ENCODE peak calls at places on chromosomes 3 and 15, in four cellular contexts. One of them, this sample, is unnamed.

GRCh38 chr15:71666723-71667122 is 143.6 kb upstream of the NR2E3 start:
- DNase-seq in uterus: no peak
- DNase-seq in skeletal muscle cell: no peak
- DNase-seq in lower leg skin: no peak
- DNase-seq in this sample: no peak

GRCh38 chr3:151814588-151814987 is 672 bp downstream of the AADAC start:
- DNase-seq in skeletal muscle cell: no peak
- DNase-seq in lower leg skin: no peak
- DNase-seq in uterus: no peak
- DNase-seq in this sample: no peak

GRCh38 chr15:78398076-78398825 is 39.8 kb upstream of the IREB2 start:
- DNase-seq in lower leg skin: peak
- DNase-seq in uterus: no peak
- DNase-seq in skeletal muscle cell: no peak
- DNase-seq in this sample: no peak

GRCh38 chr3:75140904-75141615 is 523.1 kb upstream of the FRG2C start:
- DNase-seq in uterus: no peak
- DNase-seq in skeletal muscle cell: no peak
- DNase-seq in lower leg skin: no peak
- DNase-seq in this sample: no peak

GRCh38 chr15:68885070-68885469 is 45.3 kb upstream of the SPESP1 start:
- DNase-seq in skeletal muscle cell: peak
- DNase-seq in lower leg skin: no peak
- DNase-seq in uterus: no peak
- DNase-seq in this sample: no peak

GRCh38 chr15:75672111-75672602 is 24.4 kb downstream of the SNX33 start:
- DNase-seq in uterus: no peak
- DNase-seq in skeletal muscle cell: no peak
- DNase-seq in lower leg skin: no peak
- DNase-seq in this sample: no peak

GRCh38 chr15:65110676-65111292 is 4.2 kb downstream of the UBAP1L start:
- DNase-seq in uterus: no peak
- DNase-seq in skeletal muscle cell: no peak
- DNase-seq in lower leg skin: no peak
- DNase-seq in this sample: no peak

GRCh38 chr15:27234593-27234992 is 263.6 kb downstream of the GABRG3 start:
- DNase-seq in uterus: no peak
- DNase-seq in lower leg skin: no peak
- DNase-seq in skeletal muscle cell: no peak
- DNase-seq in this sample: no peak

GRCh38 chr3:11380314-11380713 is 108.1 kb downstream of the ATG7 start:
- DNase-seq in uterus: no peak
- DNase-seq in lower leg skin: no peak
- DNase-seq in skeletal muscle cell: no peak
- DNase-seq in this sample: no peak

GRCh38 chr15:27260523-27260922 is 289.5 kb downstream of the GABRG3 start:
- DNase-seq in uterus: no peak
- DNase-seq in lower leg skin: no peak
- DNase-seq in skeletal muscle cell: no peak
- DNase-seq in this sample: no peak

GRCh38 chr3:114660124-114660523 is 366.3 kb downstream of the TIGIT start:
- DNase-seq in uterus: no peak
- DNase-seq in skeletal muscle cell: no peak
- DNase-seq in lower leg skin: peak
- DNase-seq in this sample: no peak

GRCh38 chr3:192515661-192516040 is 211.7 kb downstream of the FGF12 start:
- DNase-seq in uterus: no peak
- DNase-seq in lower leg skin: no peak
- DNase-seq in skeletal muscle cell: no peak
- DNase-seq in this sample: no peak

GRCh38 chr3:63450023-63450422 is 171.9 kb downstream of the SYNPR start:
- DNase-seq in uterus: no peak
- DNase-seq in lower leg skin: no peak
- DNase-seq in skeletal muscle cell: no peak
- DNase-seq in this sample: no peak

GRCh38 chr3:150146891-150147761 is 176.4 kb upstream of the PFN2 start:
- DNase-seq in uterus: peak
- DNase-seq in skeletal muscle cell: peak
- DNase-seq in lower leg skin: no peak
- DNase-seq in this sample: no peak

GRCh38 chr15:62606376-62607164 is 436.0 kb upstream of the TPM1 start:
- DNase-seq in lower leg skin: no peak
- DNase-seq in uterus: no peak
- DNase-seq in skeletal muscle cell: peak
- DNase-seq in this sample: no peak

GRCh38 chr3:177061382-177061781 is 135.9 kb downstream of the TBL1XR1 start:
- DNase-seq in skeletal muscle cell: no peak
- DNase-seq in uterus: no peak
- DNase-seq in lower leg skin: no peak
- DNase-seq in this sample: no peak

GRCh38 chr15:62141643-62142588 is 23.2 kb downstream of the C2CD4B start:
- DNase-seq in skeletal muscle cell: no peak
- DNase-seq in uterus: no peak
- DNase-seq in lower leg skin: no peak
- DNase-seq in this sample: no peak

GRCh38 chr15:83887404-83887803 is 233.5 kb downstream of the ADAMTSL3 start:
- DNase-seq in uterus: no peak
- DNase-seq in skeletal muscle cell: no peak
- DNase-seq in lower leg skin: no peak
- DNase-seq in this sample: no peak

GRCh38 chr15:50219820-50220219 is 37.8 kb downstream of the SLC27A2 start:
- DNase-seq in uterus: no peak
- DNase-seq in skeletal muscle cell: no peak
- DNase-seq in lower leg skin: no peak
- DNase-seq in this sample: no peak

GRCh38 chr3:64612082-64612860 is 75.5 kb downstream of the ADAMTS9 start:
- DNase-seq in lower leg skin: no peak
- DNase-seq in skeletal muscle cell: peak
- DNase-seq in uterus: peak
- DNase-seq in this sample: no peak

GRCh38 chr15:28921336-28921735 is 35.6 kb downstream of the APBA2 start:
- DNase-seq in lower leg skin: no peak
- DNase-seq in skeletal muscle cell: no peak
- DNase-seq in uterus: no peak
- DNase-seq in this sample: no peak

GRCh38 chr3:102235679-102236078 is 199.1 kb upstream of the ZPLD1 start:
- DNase-seq in skeletal muscle cell: no peak
- DNase-seq in uterus: no peak
- DNase-seq in lower leg skin: no peak
- DNase-seq in this sample: no peak

GRCh38 chr15:67715166-67715565 is 110.1 kb upstream of the SKOR1 start:
- DNase-seq in skeletal muscle cell: peak
- DNase-seq in lower leg skin: no peak
- DNase-seq in uterus: no peak
- DNase-seq in this sample: no peak

GRCh38 chr15:60772395-60773120 is 293.6 kb upstream of the ICE2 start:
- DNase-seq in lower leg skin: no peak
- DNase-seq in skeletal muscle cell: no peak
- DNase-seq in uterus: no peak
- DNase-seq in this sample: no peak

GRCh38 chr3:6697722-6698121 is 163.2 kb upstream of the GRM7 start:
- DNase-seq in lower leg skin: no peak
- DNase-seq in uterus: no peak
- DNase-seq in skeletal muscle cell: no peak
- DNase-seq in this sample: no peak

GRCh38 chr3:149969110-149969944 is 1.4 kb downstream of the PFN2 start:
- DNase-seq in lower leg skin: peak
- DNase-seq in skeletal muscle cell: peak
- DNase-seq in uterus: peak
- DNase-seq in this sample: peak

GRCh38 chr3:153129866-153130265 is 32.2 kb upstream of the RAP2B start:
- DNase-seq in lower leg skin: no peak
- DNase-seq in skeletal muscle cell: no peak
- DNase-seq in uterus: no peak
- DNase-seq in this sample: no peak

GRCh38 chr15:58590236-58590635 is 158.4 kb downstream of the LIPC start:
- DNase-seq in uterus: no peak
- DNase-seq in lower leg skin: no peak
- DNase-seq in skeletal muscle cell: no peak
- DNase-seq in this sample: no peak

GRCh38 chr15:89383635-89384604 is 49.3 kb upstream of the POLG start:
- DNase-seq in lower leg skin: no peak
- DNase-seq in uterus: peak
- DNase-seq in skeletal muscle cell: peak
- DNase-seq in this sample: peak

GRCh38 chr3:136353461-136353860 is 103.3 kb downstream of the PCCB start:
- DNase-seq in skeletal muscle cell: no peak
- DNase-seq in uterus: no peak
- DNase-seq in lower leg skin: no peak
- DNase-seq in this sample: no peak

GRCh38 chr3:58111513-58112184 is 99.1 kb downstream of the DNASE1L3 start:
- DNase-seq in uterus: no peak
- DNase-seq in lower leg skin: no peak
- DNase-seq in skeletal muscle cell: no peak
- DNase-seq in this sample: no peak

GRCh38 chr3:71360694-71361093 is 222.8 kb downstream of the FOXP1 start:
- DNase-seq in lower leg skin: no peak
- DNase-seq in uterus: no peak
- DNase-seq in skeletal muscle cell: no peak
- DNase-seq in this sample: no peak

GRCh38 chr3:66495633-66496032 is 5.2 kb downstream of the LRIG1 start:
- DNase-seq in lower leg skin: no peak
- DNase-seq in skeletal muscle cell: no peak
- DNase-seq in uterus: no peak
- DNase-seq in this sample: no peak

GRCh38 chr3:197959891-197960693 is at the start of gene LMLN:
- DNase-seq in uterus: peak
- DNase-seq in skeletal muscle cell: peak
- DNase-seq in lower leg skin: peak
- DNase-seq in this sample: peak

GRCh38 chr3:146145642-146146041 is 15.3 kb downstream of the PLOD2 start:
- DNase-seq in lower leg skin: no peak
- DNase-seq in skeletal muscle cell: no peak
- DNase-seq in uterus: no peak
- DNase-seq in this sample: no peak